ENCODE peak calls at places on chromosome 7, in six cellular contexts. J is skeletal muscle cell; Z is non-pigmented ciliary epithelial cell; C is ureter; F is stimulated activated naive CD8-positive, alpha-beta T cell treated with anti-CD3 and anti-CD28 coated beads, Interleukin-15, amount 100 ng/mL, for 72 hours; A is KBM-7. S is an unnamed sample.

GRCh38 chr7:1810961-1811849 is 141.1 kb downstream of the ELFN1 start:
- DNase-seq in Z (no peak), F (no peak), A (peak; percentile 67), C (peak; percentile 35), J (peak; percentile 19), S (no peak)

GRCh38 chr7:83065714-83066113 is 97.0 kb downstream of the PCLO start:
- DNase-seq in J (no peak), C (no peak), A (no peak), F (no peak), Z (no peak), S (no peak)

GRCh38 chr7:66238712-66239466 is 33.8 kb downstream of the TPST1 start:
- DNase-seq in J (no peak), Z (no peak), A (no peak), C (no peak), F (no peak), S (no peak)

GRCh38 chr7:134645935-134646334 is 718 bp upstream of the BPGM start:
- DNase-seq in J (no peak), F (peak; percentile 8), Z (no peak), C (no peak), A (no peak), S (peak; percentile 29)

GRCh38 chr7:30445770-30446169 is 32.8 kb downstream of the NOD1 start:
- DNase-seq in A (peak; percentile 94), Z (no peak), C (peak; percentile 67), F (peak; percentile 58), J (peak; percentile 29), S (no peak)

GRCh38 chr7:94190599-94191061 is 186.5 kb upstream of the BET1 start:
- DNase-seq in A (no peak), C (no peak), J (peak; percentile 97), F (no peak), Z (peak; percentile 89), S (peak; percentile 94)

GRCh38 chr7:381211-382117 is 91.5 kb downstream of the FOXL3 start:
- DNase-seq in J (no peak), C (no peak), A (no peak), F (no peak), Z (no peak), S (no peak)

GRCh38 chr7:97421307-97421905 is 303.9 kb downstream of the SDHAF3 start:
- DNase-seq in J (no peak), Z (no peak), C (no peak), A (no peak), F (no peak), S (no peak)

GRCh38 chr7:26001662-26002244 is 150.2 kb upstream of the NFE2L3 start:
- DNase-seq in C (no peak), Z (no peak), J (no peak), F (no peak), A (no peak), S (no peak)

GRCh38 chr7:43569424-43569823 is 13.5 kb upstream of the STK17A start:
- DNase-seq in C (no peak), Z (peak; percentile 87), J (peak; percentile 82), F (no peak), A (no peak), S (peak; percentile 76)

GRCh38 chr7:130274983-130275649 is 8.5 kb downstream of the CPA2 start:
- DNase-seq in F (no peak), Z (no peak), A (no peak), C (no peak), J (no peak), S (no peak)

GRCh38 chr7:55538538-55538937 is 33.8 kb downstream of the VOPP1 start:
- DNase-seq in C (no peak), F (no peak), A (no peak), J (peak; percentile 82), Z (peak; percentile 91), S (peak; percentile 92)

GRCh38 chr7:131249003-131249402 is 78.7 kb upstream of the MKLN1 start:
- DNase-seq in Z (peak; percentile 90), J (peak; percentile 92), A (no peak), F (no peak), C (peak; percentile 62), S (peak; percentile 95)

GRCh38 chr7:83751217-83751616 is 102.3 kb upstream of the SEMA3E start:
- DNase-seq in J (peak; percentile 51), A (no peak), Z (peak; percentile 46), C (no peak), F (no peak), S (no peak)

GRCh38 chr7:25073451-25073850 is 51.6 kb downstream of the CYCS start:
- DNase-seq in A (no peak), F (no peak), C (no peak), J (peak; percentile 43), Z (peak; percentile 54), S (peak; percentile 89)

GRCh38 chr7:114825423-114825951 is 96.4 kb upstream of the MDFIC start:
- DNase-seq in C (no peak), Z (no peak), F (peak; percentile 5), A (peak; percentile 18), J (no peak), S (no peak)

GRCh38 chr7:75962607-75963382 is 31.6 kb downstream of the TMEM120A start:
- DNase-seq in A (no peak), J (no peak), C (no peak), Z (no peak), F (no peak), S (peak; percentile 67)

GRCh38 chr7:130358471-130358870 is 13.9 kb downstream of the CPA5 start:
- DNase-seq in F (no peak), A (no peak), C (no peak), Z (no peak), J (no peak), S (no peak)

GRCh38 chr7:92767427-92767826 is 68.9 kb downstream of the CDK6 start:
- DNase-seq in C (no peak), J (no peak), A (no peak), Z (no peak), F (no peak), S (peak; percentile 36)

GRCh38 chr7:101915000-101915399 is 97.6 kb downstream of the CUX1 start:
- DNase-seq in C (no peak), F (no peak), J (no peak), Z (no peak), A (no peak), S (no peak)

GRCh38 chr7:158037211-158037610 is 550.4 kb downstream of the PTPRN2 start:
- DNase-seq in A (no peak), C (no peak), J (no peak), Z (no peak), F (no peak), S (no peak)

GRCh38 chr7:25303380-25304321 is 75.4 kb upstream of the NPVF start:
- DNase-seq in J (peak; percentile 20), A (no peak), F (no peak), Z (no peak), C (no peak), S (no peak)

GRCh38 chr7:22094413-22095304 is 149.0 kb upstream of the CDCA7L start:
- DNase-seq in C (no peak), Z (no peak), J (no peak), A (no peak), F (no peak), S (peak; percentile 52)

GRCh38 chr7:17474724-17475344 is 176.4 kb downstream of the AHR start:
- DNase-seq in C (no peak), A (no peak), Z (no peak), F (no peak), J (no peak), S (no peak)